ENCODE peak calls at places on chromosome 17, in five cellular contexts. Y, S, D, W and L are unnamed samples.

GRCh38 chr17:81422776-81423697 is 27.8 kb downstream of the BAHCC1 start:
- DNase-seq in Y (no peak), S (peak), D (no peak), W (no peak), L (no peak)

GRCh38 chr17:73228748-73229236 is 32.9 kb downstream of the CPSF4L start:
- DNase-seq in Y (no peak), S (peak), D (peak), W (no peak), L (no peak)

GRCh38 chr17:74459622-74460021 is 6.8 kb upstream of the CD300A start:
- DNase-seq in Y (no peak), S (no peak), D (no peak), W (no peak), L (no peak)

GRCh38 chr17:33667052-33667509 is 374.0 kb upstream of the ASIC2 start:
- DNase-seq in Y (no peak), S (peak), D (no peak), W (peak), L (no peak)

GRCh38 chr17:40025991-40026815 is 11.0 kb downstream of the CSF3 start:
- DNase-seq in Y (no peak), S (no peak), D (no peak), W (no peak), L (no peak)

GRCh38 chr17:76251478-76252039 is 11.3 kb upstream of the RNF157 start:
- DNase-seq in Y (no peak), S (no peak), D (no peak), W (no peak), L (no peak)

GRCh38 chr17:81090361-81091133 is 55.6 kb downstream of the BAIAP2 start:
- DNase-seq in Y (peak), S (peak), D (peak), W (no peak), L (peak)

GRCh38 chr17:44128383-44128782 is 4.9 kb upstream of the HDAC5 start:
- DNase-seq in Y (no peak), S (no peak), D (no peak), W (no peak), L (no peak)

GRCh38 chr17:73900516-73900915 is 256.3 kb upstream of the SDK2 start:
- DNase-seq in Y (no peak), S (no peak), D (no peak), W (no peak), L (no peak)

GRCh38 chr17:32525116-32525515 is 38.3 kb downstream of the CDK5R1 start:
- DNase-seq in Y (no peak), S (no peak), D (no peak), W (no peak), L (no peak)

DNA sequence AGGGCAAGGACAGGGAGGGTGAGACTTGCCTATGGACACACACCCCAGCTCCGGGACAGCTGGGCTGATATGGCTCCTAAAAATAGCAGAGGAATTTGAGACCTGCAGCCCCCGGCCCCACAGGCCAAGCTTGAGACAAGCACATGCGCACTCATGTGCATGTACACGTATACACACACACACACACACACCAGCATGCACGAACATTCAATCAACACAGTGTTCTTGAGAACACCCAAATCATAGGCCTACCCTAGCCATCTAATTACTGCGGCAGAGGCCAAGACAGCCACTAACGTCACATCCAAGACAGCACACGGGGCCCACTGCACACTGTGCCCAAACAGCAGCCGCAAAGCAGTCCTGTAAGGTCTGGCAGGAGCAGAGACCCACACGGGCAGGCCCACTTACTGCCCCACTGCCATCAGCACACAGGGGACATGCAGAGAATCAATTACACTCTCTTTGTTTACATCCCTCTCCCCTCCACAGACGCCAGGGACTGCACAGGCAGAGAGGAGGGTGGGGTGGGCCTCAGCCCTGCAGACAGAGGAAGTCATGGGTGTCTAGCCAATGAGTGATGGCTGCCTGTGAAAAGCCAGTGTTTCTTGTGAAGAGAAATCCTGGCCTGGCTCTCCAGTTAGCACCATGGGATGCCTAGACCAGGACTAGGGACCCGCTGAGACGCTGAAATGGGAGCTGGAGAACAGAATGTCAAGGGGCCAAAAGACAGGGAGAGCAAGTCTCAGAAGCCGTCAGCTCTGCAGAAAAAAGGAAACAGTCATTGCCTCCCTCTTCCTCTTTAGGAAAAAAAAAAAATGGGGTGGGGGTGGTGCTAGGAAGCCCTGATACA is 39.3 kb downstream of the MYO18A start:
- DNase-seq in Y (no peak), S (no peak), D (peak), W (no peak), L (no peak)
- TF ChIP-seq CREB1 in Y (no peak), S (no peak), D (no peak), W (peak), L (no peak)

GRCh38 chr17:10613775-10614513 is 43.2 kb downstream of the MYH3 start:
- DNase-seq in Y (no peak), S (no peak), D (no peak), W (no peak), L (no peak)

GRCh38 chr17:10616502-10617119 is 40.5 kb downstream of the MYH3 start:
- DNase-seq in Y (peak), S (peak), D (peak), W (no peak), L (peak)

GRCh38 chr17:10617120-10617505 is 40.0 kb downstream of the MYH3 start:
- DNase-seq in Y (no peak), S (no peak), D (no peak), W (no peak), L (no peak)

GRCh38 chr17:10612957-10613744 is 44.0 kb downstream of the MYH3 start:
- DNase-seq in Y (no peak), S (no peak), D (no peak), W (no peak), L (no peak)

DNA sequence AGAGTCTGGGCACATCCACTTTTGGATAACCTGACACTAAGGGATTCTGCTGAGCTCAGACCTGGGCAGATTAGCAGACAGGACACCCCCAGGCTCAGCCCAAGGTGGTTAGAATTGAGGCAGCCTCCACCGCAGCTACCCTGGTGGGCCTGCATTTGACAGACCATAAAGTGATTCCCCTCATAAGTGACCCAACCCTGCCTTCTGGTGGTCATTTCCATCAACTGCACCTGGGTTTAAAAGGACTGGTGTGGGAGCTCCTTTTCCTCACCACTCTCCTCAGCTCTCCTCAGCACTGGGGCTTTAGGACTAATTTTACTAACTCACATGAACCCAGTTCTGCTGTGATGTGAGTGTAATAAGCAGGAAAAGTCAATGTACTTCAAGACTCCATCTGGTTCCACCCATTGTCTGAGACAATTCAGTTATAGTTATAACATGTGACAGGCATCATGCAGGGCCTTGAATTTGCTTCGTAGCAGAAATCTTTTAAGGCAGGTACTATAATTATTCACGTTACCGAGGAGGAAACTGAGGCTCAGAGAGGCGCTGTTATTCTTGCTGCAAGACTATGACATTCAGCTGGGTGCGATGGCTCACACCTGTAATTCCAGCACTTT is 42.5 kb downstream of the MYH3 start:
- DNase-seq in Y (peak), S (peak), D (peak), W (no peak), L (peak)
- TF ChIP-seq CREB1 in Y (no peak), S (no peak), D (no peak), W (no peak), L (no peak)

GRCh38 chr17:5510776-5511175 is 24.4 kb downstream of the MIS12 start:
- DNase-seq in Y (no peak), S (no peak), D (no peak), W (no peak), L (no peak)

GRCh38 chr17:5513610-5514009 is 27.2 kb downstream of the MIS12 start:
- DNase-seq in Y (no peak), S (no peak), D (peak), W (no peak), L (no peak)

GRCh38 chr17:5514976-5515375 is 28.6 kb downstream of the MIS12 start:
- DNase-seq in Y (no peak), S (no peak), D (no peak), W (no peak), L (no peak)

GRCh38 chr17:5516060-5516792 is 29.9 kb downstream of the MIS12 start:
- DNase-seq in Y (no peak), S (peak), D (no peak), W (no peak), L (no peak)
- TF ChIP-seq CREB1 in Y (no peak), S (no peak), D (no peak), W (no peak), L (no peak)

GRCh38 chr17:4319221-4319620 is 47.3 kb downstream of the UBE2G1 start:
- DNase-seq in Y (no peak), S (no peak), D (no peak), W (no peak), L (no peak)

GRCh38 chr17:4318596-4318995 is 47.9 kb downstream of the UBE2G1 start:
- DNase-seq in Y (no peak), S (no peak), D (no peak), W (no peak), L (no peak)

GRCh38 chr17:4317648-4318047 is 48.8 kb downstream of the UBE2G1 start:
- DNase-seq in Y (no peak), S (no peak), D (no peak), W (no peak), L (no peak)

GRCh38 chr17:4316648-4317047 is 49.8 kb downstream of the UBE2G1 start:
- DNase-seq in Y (no peak), S (no peak), D (no peak), W (no peak), L (no peak)

DNA sequence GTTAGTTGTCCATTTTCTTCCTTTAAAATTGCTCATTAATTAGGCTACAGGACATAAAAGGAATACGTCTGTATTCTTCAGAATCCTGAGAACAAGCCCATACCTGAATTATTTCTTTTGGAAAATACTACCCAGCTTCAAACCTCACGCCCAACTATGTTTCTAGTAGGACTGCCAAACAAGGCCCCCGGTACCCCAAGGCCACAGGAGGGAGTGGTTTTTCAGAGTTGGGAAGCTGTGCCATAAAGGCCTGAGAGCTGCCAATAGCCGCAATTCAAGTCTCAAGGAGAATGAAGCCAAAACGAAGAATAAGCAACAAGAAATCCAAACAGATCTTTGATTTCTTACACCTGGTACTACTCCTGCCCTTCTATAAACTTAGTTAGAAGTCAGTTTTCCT is 48.3 kb downstream of the UBE2G1 start:
- DNase-seq in Y (no peak), S (no peak), D (peak), W (no peak), L (no peak)
- TF ChIP-seq CREB1 in Y (no peak), S (no peak), D (no peak), W (no peak), L (no peak)

GRCh38 chr17:79612468-79613194 is 1.8 kb upstream of the RBFOX3 start:
- DNase-seq in Y (peak), S (peak), D (peak), W (no peak), L (peak)
- TF ChIP-seq CREB1 in Y (no peak), S (no peak), D (no peak), W (no peak), L (no peak)